ENCODE peak calls at places on chromosomes 7 and 10, in nine cellular contexts. F is astrocyte; I is psoas muscle; M is EL; P is heart right ventricle; Z is T-cell; Y is stimulated activated naive CD8-positive, alpha-beta T cell treated with anti-CD3 and anti-CD28 coated beads, Interleukin-15, Interleukin-2, amounts not matched to agents 100 U/mL and 50 U/mL, for 24 hours; C is A549; S is AG08395. R is an unnamed sample.

GRCh38 chr7:379456-380225 is 89.7 kb downstream of the FOXL3 start:
- DNase-seq in F (no peak), I (peak), M (peak), P (no peak), Z (no peak), Y (peak), C (no peak), S (no peak), R (peak)

GRCh38 chr10:23604613-23605012 is 165.7 kb downstream of the OTUD1 start:
- DNase-seq in F (no peak), I (no peak), M (peak), P (no peak), Z (no peak), Y (no peak), C (no peak), S (no peak), R (no peak)

GRCh38 chr7:100573691-100574361 is at the start of gene SAP25:
- DNase-seq in F (no peak), I (no peak), M (no peak), P (no peak), Z (no peak), Y (no peak), C (no peak), S (no peak), R (no peak)

GRCh38 chr10:58952747-58953466 is 223.5 kb upstream of the PHYHIPL start:
- DNase-seq in F (peak), I (no peak), M (peak), P (peak), Z (no peak), Y (peak), C (peak), S (peak), R (peak)

GRCh38 chr10:58696736-58697135 is 184.1 kb downstream of the BICC1 start:
- DNase-seq in F (peak), I (no peak), M (peak), P (no peak), Z (no peak), Y (no peak), C (no peak), S (no peak), R (no peak)

GRCh38 chr10:95569368-95569767 is 8.2 kb upstream of the SORBS1 start:
- DNase-seq in F (no peak), I (no peak), M (no peak), P (no peak), Z (no peak), Y (no peak), C (no peak), S (no peak), R (no peak)

GRCh38 chr7:102469972-102470825 is 5.4 kb downstream of the LRWD1 start:
- DNase-seq in F (no peak), I (peak), M (no peak), P (no peak), Z (no peak), Y (peak), C (no peak), S (no peak), R (no peak)

GRCh38 chr7:105106473-105106872 is 92.5 kb downstream of the KMT2E start:
- DNase-seq in F (no peak), I (no peak), M (no peak), P (no peak), Z (no peak), Y (no peak), C (no peak), S (no peak), R (no peak)

GRCh38 chr7:82098410-82098809 is 328.6 kb upstream of the HGF start:
- DNase-seq in F (no peak), I (no peak), M (no peak), P (no peak), Z (no peak), Y (no peak), C (no peak), S (no peak), R (no peak)

GRCh38 chr7:40658731-40659130 is 523.9 kb downstream of the SUGCT start:
- DNase-seq in F (peak), I (no peak), M (peak), P (no peak), Z (no peak), Y (no peak), C (no peak), S (peak), R (no peak)

GRCh38 chr7:140512317-140513000 is 33.2 kb upstream of the MKRN1 start:
- DNase-seq in F (no peak), I (no peak), M (no peak), P (peak), Z (no peak), Y (no peak), C (peak), S (no peak), R (no peak)

GRCh38 chr10:18660816-18661431 is 1.7 kb downstream of the ARL5B start:
- DNase-seq in F (no peak), I (no peak), M (no peak), P (no peak), Z (no peak), Y (no peak), C (no peak), S (no peak), R (no peak)

GRCh38 chr7:98294798-98295382 is 13.4 kb downstream of the BRI3 start:
- DNase-seq in F (no peak), I (peak), M (peak), P (peak), Z (no peak), Y (peak), C (peak), S (peak), R (peak)

GRCh38 chr7:146683439-146683838 is 566.8 kb downstream of the CNTNAP2 start:
- DNase-seq in F (peak), I (no peak), M (peak), P (no peak), Z (no peak), Y (no peak), C (no peak), S (no peak), R (no peak)

GRCh38 chr7:151806204-151806603 is 70.7 kb downstream of the PRKAG2 start:
- DNase-seq in F (peak), I (peak), M (no peak), P (no peak), Z (no peak), Y (no peak), C (no peak), S (no peak), R (no peak)

R was measured in NCI-H526.